ENCODE peak calls at places on chromosomes 11 and 22, in ten cellular contexts. P, B, A, J, H, R, Q, W, I and X are unnamed samples.

GRCh38 chr11:73426184-73426845 is 50.1 kb downstream of the RELT start:
- DNase-seq in P (no peak), B (no peak), A (no peak), J (no peak), H (peak), R (no peak), Q (no peak), W (no peak), I (no peak), X (no peak)

GRCh38 chr11:86978756-86979608 is 23.8 kb upstream of the FZD4 start:
- DNase-seq in P (no peak), B (no peak), A (no peak), J (no peak), H (no peak), R (no peak), Q (no peak), W (no peak), I (no peak), X (no peak)

GRCh38 chr11:48020092-48020755 is 39.9 kb downstream of the PTPRJ start:
- DNase-seq in P (no peak), B (no peak), A (peak), J (no peak), H (no peak), R (no peak), Q (no peak), W (no peak), I (no peak), X (no peak)

GRCh38 chr11:30245621-30246020 is 14.8 kb downstream of the FSHB start:
- DNase-seq in P (no peak), B (no peak), A (no peak), J (no peak), H (peak), R (no peak), Q (no peak), W (no peak), I (no peak), X (no peak)

GRCh38 chr11:85752201-85752889 is 58.6 kb downstream of the SYTL2 start:
- DNase-seq in P (no peak), B (no peak), A (no peak), J (peak), H (no peak), R (peak), Q (no peak), W (no peak), I (no peak), X (no peak)

GRCh38 chr22:17972385-17973181 is 51.8 kb downstream of the MICAL3 start:
- DNase-seq in P (no peak), B (no peak), A (no peak), J (peak), H (peak), R (no peak), Q (no peak), W (no peak), I (no peak), X (peak)

GRCh38 chr11:1825039-1825740 is 9.6 kb upstream of the SYT8 start:
- DNase-seq in P (peak), B (peak), A (peak), J (peak), H (no peak), R (no peak), Q (no peak), W (peak), I (peak), X (no peak)

GRCh38 chr11:88384678-88385015 is 47.1 kb upstream of the CTSC start:
- DNase-seq in P (no peak), B (no peak), A (no peak), J (no peak), H (peak), R (no peak), Q (no peak), W (no peak), I (no peak), X (no peak)

GRCh38 chr11:2928605-2929510 is at the start of gene PHLDA2:
- DNase-seq in P (peak), B (peak), A (peak), J (peak), H (peak), R (peak), Q (no peak), W (peak), I (peak), X (peak)

GRCh38 chr11:7457211-7457610 is 28.1 kb upstream of the OLFML1 start:
- DNase-seq in P (no peak), B (no peak), A (no peak), J (no peak), H (peak), R (no peak), Q (no peak), W (no peak), I (no peak), X (no peak)

GRCh38 chr11:10483584-10483983 is 28.5 kb downstream of the AMPD3 start:
- DNase-seq in P (no peak), B (no peak), A (no peak), J (no peak), H (no peak), R (no peak), Q (no peak), W (no peak), I (no peak), X (no peak)

GRCh38 chr11:2209900-2210321 is 38.3 kb upstream of the TH start:
- DNase-seq in P (no peak), B (no peak), A (no peak), J (peak), H (no peak), R (no peak), Q (no peak), W (peak), I (peak), X (no peak)

GRCh38 chr11:86940122-86940777 is 14.9 kb downstream of the FZD4 start:
- DNase-seq in P (no peak), B (no peak), A (peak), J (peak), H (peak), R (no peak), Q (no peak), W (peak), I (no peak), X (no peak)

GRCh38 chr22:20653012-20653794 is 120.7 kb upstream of the SERPIND1 start:
- DNase-seq in P (no peak), B (peak), A (no peak), J (no peak), H (no peak), R (no peak), Q (no peak), W (peak), I (no peak), X (no peak)

GRCh38 chr11:39327302-39327701 is 2132.2 kb downstream of the LRRC4C start:
- DNase-seq in P (no peak), B (no peak), A (peak), J (peak), H (no peak), R (no peak), Q (no peak), W (no peak), I (no peak), X (no peak)

GRCh38 chr11:108207683-108208060 is 14.8 kb downstream of the NPAT start:
- DNase-seq in P (no peak), B (no peak), A (no peak), J (no peak), H (no peak), R (no peak), Q (no peak), W (no peak), I (no peak), X (no peak)

GRCh38 chr22:24185501-24186351 is 4.4 kb downstream of the SUSD2 start:
- DNase-seq in P (peak), B (peak), A (no peak), J (no peak), H (no peak), R (no peak), Q (no peak), W (no peak), I (no peak), X (no peak)

GRCh38 chr22:31425331-31426050 is 26.1 kb downstream of the DRG1 start:
- DNase-seq in P (no peak), B (no peak), A (no peak), J (no peak), H (no peak), R (no peak), Q (no peak), W (peak), I (no peak), X (no peak)

GRCh38 chr11:59669611-59670009 is 773 bp upstream of the PATL1 start:
- DNase-seq in P (peak), B (peak), A (peak), J (no peak), H (peak), R (no peak), Q (no peak), W (peak), I (peak), X (no peak)

GRCh38 chr11:74941492-74941891 is 7.4 kb downstream of the XRRA1 start:
- DNase-seq in P (no peak), B (no peak), A (no peak), J (no peak), H (no peak), R (no peak), Q (no peak), W (no peak), I (no peak), X (no peak)

GRCh38 chr11:32809313-32809712 is 14.9 kb upstream of the CCDC73 start:
- DNase-seq in P (peak), B (no peak), A (peak), J (peak), H (peak), R (no peak), Q (no peak), W (peak), I (no peak), X (peak)

GRCh38 chr11:33598426-33599069 is 102.1 kb downstream of the C11orf91 start:
- DNase-seq in P (no peak), B (no peak), A (no peak), J (peak), H (no peak), R (no peak), Q (no peak), W (no peak), I (no peak), X (no peak)

GRCh38 chr22:40310081-40310770 is 36.1 kb upstream of the ADSL start:
- DNase-seq in P (no peak), B (no peak), A (no peak), J (no peak), H (peak), R (no peak), Q (no peak), W (no peak), I (no peak), X (peak)

GRCh38 chr11:94513091-94513490 is 830 bp downstream of the C11orf97 start:
- DNase-seq in P (no peak), B (no peak), A (no peak), J (peak), H (no peak), R (no peak), Q (no peak), W (no peak), I (no peak), X (no peak)

GRCh38 chr22:43845981-43846380 is 16.3 kb downstream of the SULT4A1 start:
- DNase-seq in P (no peak), B (peak), A (no peak), J (no peak), H (no peak), R (no peak), Q (no peak), W (no peak), I (peak), X (no peak)

GRCh38 chr11:35796542-35796941 is 134.0 kb downstream of the TRIM44 start:
- DNase-seq in P (no peak), B (no peak), A (no peak), J (no peak), H (no peak), R (no peak), Q (no peak), W (no peak), I (no peak), X (no peak)

GRCh38 chr22:18063311-18063710 is 14.5 kb upstream of the PEX26 start:
- DNase-seq in P (no peak), B (no peak), A (no peak), J (no peak), H (no peak), R (no peak), Q (no peak), W (no peak), I (no peak), X (no peak)

GRCh38 chr11:7572001-7572712 is 58.4 kb downstream of the PPFIBP2 start:
- DNase-seq in P (peak), B (no peak), A (peak), J (peak), H (no peak), R (no peak), Q (no peak), W (no peak), I (no peak), X (no peak)

GRCh38 chr11:1203505-1204271 is 19.2 kb upstream of the MUC5B start:
- DNase-seq in P (peak), B (peak), A (peak), J (no peak), H (no peak), R (no peak), Q (no peak), W (no peak), I (peak), X (no peak)

GRCh38 chr11:47950396-47950795 is 30.0 kb upstream of the PTPRJ start:
- DNase-seq in P (peak), B (no peak), A (no peak), J (no peak), H (no peak), R (peak), Q (no peak), W (no peak), I (no peak), X (no peak)

DNA sequence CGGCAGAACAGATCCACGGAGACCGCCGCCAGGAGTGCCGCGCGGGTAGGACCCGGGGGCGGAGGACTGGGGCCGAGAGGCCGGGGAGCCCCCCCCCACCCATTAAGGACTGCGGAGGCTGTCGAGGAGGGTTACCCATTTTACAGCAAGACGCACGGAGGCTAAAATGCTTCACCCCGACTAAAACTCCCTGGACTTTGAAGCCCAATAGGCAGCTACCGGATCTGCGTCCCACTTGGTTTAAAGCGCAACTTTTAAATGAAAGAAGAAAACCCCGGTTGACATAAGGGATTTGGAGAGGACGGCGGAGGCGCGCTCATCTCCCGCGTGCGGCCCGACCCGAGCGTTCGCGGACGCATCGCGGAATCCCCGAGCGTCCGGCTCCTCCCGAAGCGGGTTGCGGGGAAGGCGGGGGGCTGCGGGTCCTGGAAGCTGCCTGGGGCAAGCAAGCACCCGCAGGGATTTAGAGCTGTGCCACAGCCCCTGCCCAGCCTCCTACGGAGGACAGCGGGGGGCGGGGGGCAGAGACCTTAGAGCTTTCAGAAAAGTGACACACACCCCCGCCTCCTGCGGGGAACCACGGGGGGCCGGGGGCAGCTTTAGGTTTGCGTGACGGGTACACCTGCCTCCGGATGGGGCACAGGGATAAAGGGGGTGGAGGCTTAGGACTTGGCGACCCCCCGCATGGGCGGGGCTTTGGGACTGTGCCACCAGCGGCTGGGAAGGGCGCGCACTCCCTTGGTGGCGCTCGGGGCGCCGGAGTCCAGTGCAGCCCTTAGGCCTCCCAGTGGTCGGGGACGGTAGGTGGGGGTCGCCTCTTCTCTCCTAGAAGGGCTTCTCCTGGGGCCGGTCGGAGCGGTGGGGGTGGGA is 761 bp upstream of the CELSR1 start:
- DNase-seq in P (no peak), B (peak), A (no peak), J (no peak), H (peak), R (no peak), Q (no peak), W (no peak), I (no peak), X (no peak)
- H3K27ac ChIP-seq in P (peak), B (peak), A (peak), J (no peak), H (no peak), R (no peak), Q (no peak), W (no peak), I (peak), X (no peak)

GRCh38 chr11:81368192-81368591 is 1365.5 kb downstream of the FAM181B start:
- DNase-seq in P (no peak), B (no peak), A (no peak), J (no peak), H (no peak), R (no peak), Q (no peak), W (no peak), I (no peak), X (no peak)
- TF ChIP-seq CTCF in P (no peak), B (no peak), A (no peak), J (no peak), H (no peak), R (no peak), Q (no peak), W (no peak), I (no peak), X (no peak)

GRCh38 chr22:50294319-50294656 is 13.2 kb downstream of the PLXNB2 start:
- DNase-seq in P (no peak), B (no peak), A (no peak), J (no peak), H (no peak), R (no peak), Q (no peak), W (no peak), I (no peak), X (no peak)

GRCh38 chr22:50297510-50298265 is 9.8 kb downstream of the PLXNB2 start:
- DNase-seq in P (no peak), B (no peak), A (no peak), J (no peak), H (no peak), R (no peak), Q (no peak), W (no peak), I (no peak), X (no peak)

GRCh38 chr22:50298937-50299656 is 8.3 kb downstream of the PLXNB2 start:
- DNase-seq in P (no peak), B (no peak), A (peak), J (no peak), H (no peak), R (no peak), Q (no peak), W (no peak), I (no peak), X (no peak)

GRCh38 chr22:50298266-50298637 is 9.2 kb downstream of the PLXNB2 start:
- DNase-seq in P (no peak), B (no peak), A (no peak), J (no peak), H (no peak), R (no peak), Q (no peak), W (no peak), I (no peak), X (no peak)

DNA sequence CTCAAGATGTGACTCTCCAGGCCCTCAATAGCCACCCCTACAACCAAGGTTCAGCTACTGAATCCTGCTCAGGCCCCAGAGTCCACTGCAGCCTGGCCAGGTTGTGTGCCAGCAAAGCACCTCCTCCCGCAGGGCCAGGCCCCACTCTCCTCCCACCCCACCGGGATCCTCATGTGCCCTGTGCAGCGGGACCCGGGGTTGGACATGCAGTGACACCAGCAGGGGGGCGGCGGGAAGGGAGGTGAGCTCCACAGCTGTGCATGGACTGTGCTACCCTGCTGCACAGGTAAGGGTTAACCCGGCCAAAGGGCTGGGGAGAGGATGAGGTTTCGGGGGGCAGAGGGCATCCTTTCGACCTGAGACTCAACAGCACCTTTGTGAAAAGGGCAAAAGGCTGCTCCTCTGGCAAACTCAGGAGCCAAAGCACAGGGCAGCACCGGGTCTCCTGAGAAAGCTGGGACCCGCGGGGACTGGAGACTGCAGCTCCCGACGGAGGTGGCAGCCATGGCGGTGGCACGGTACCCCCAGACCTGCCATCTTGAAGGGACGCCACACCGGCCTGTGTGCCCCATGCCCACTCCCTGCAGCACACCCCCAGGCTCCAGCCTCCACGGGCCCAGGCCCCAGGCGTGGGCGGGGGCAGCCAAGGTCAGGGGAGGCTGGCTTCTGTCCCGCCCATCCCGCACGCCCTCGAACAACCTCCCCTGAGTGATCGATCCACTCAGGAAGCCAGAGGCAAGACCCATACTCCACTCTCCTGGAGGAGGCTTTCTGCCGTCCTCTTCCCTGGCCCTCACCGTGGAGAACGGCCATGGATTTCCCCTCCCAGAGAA is 10.6 kb downstream of the PLXNB2 start:
- DNase-seq in P (no peak), B (no peak), A (no peak), J (peak), H (no peak), R (no peak), Q (no peak), W (no peak), I (no peak), X (no peak)
- H3K27ac ChIP-seq in P (peak), B (peak), A (peak), J (peak), H (no peak), R (no peak), Q (peak), W (no peak), I (no peak), X (no peak)

GRCh38 chr11:27976262-27976661 is 131.7 kb downstream of the KIF18A start:
- DNase-seq in P (no peak), B (no peak), A (no peak), J (no peak), H (peak), R (no peak), Q (no peak), W (no peak), I (no peak), X (no peak)

GRCh38 chr11:27968461-27968860 is 139.5 kb downstream of the KIF18A start:
- DNase-seq in P (no peak), B (no peak), A (no peak), J (no peak), H (no peak), R (no peak), Q (no peak), W (no peak), I (no peak), X (no peak)

GRCh38 chr11:27973851-27974536 is 134.0 kb downstream of the KIF18A start:
- DNase-seq in P (no peak), B (no peak), A (no peak), J (no peak), H (no peak), R (no peak), Q (no peak), W (no peak), I (no peak), X (no peak)

GRCh38 chr11:27972432-27973170 is 135.4 kb downstream of the KIF18A start:
- DNase-seq in P (no peak), B (no peak), A (no peak), J (no peak), H (peak), R (no peak), Q (no peak), W (no peak), I (no peak), X (no peak)

GRCh38 chr11:27971256-27971655 is 136.7 kb downstream of the KIF18A start:
- DNase-seq in P (no peak), B (no peak), A (no peak), J (no peak), H (peak), R (no peak), Q (no peak), W (no peak), I (no peak), X (no peak)
- TF ChIP-seq CTCF in P (no peak), B (no peak), A (no peak), J (no peak), H (no peak), R (no peak), Q (no peak), W (no peak), I (no peak), X (no peak)

GRCh38 chr22:47534150-47535133 is 772.0 kb downstream of the TBC1D22A start:
- DNase-seq in P (no peak), B (no peak), A (no peak), J (no peak), H (no peak), R (no peak), Q (no peak), W (peak), I (no peak), X (no peak)
- H3K27ac ChIP-seq in P (peak), B (no peak), A (peak), J (no peak), H (no peak), R (no peak), Q (no peak), W (no peak), I (no peak), X (no peak)